ENCODE peak calls at places on chromosomes 5 and 9, in seven cellular contexts. One of them, this sample, is unnamed.

GRCh38 chr5:159211712-159212111 is 2.4 kb upstream of the RNF145 start:
- DNase-seq in GM12878: no peak
- DNase-seq in HCT116: no peak
- DNase-seq in H1: no peak
- DNase-seq in HepG2: no peak
- DNase-seq in SK-N-SH: peak; percentile 27
- DNase-seq in K562: no peak
- DNase-seq in this sample: no peak

GRCh38 chr5:55913396-55914140 is 62.4 kb downstream of the IL31RA start:
- DNase-seq in HepG2: no peak
- DNase-seq in K562: no peak
- DNase-seq in SK-N-SH: no peak
- DNase-seq in HCT116: no peak
- DNase-seq in H1: peak; percentile 23
- DNase-seq in GM12878: no peak
- DNase-seq in this sample: no peak

GRCh38 chr5:143036146-143036927 is 266.2 kb downstream of the ARHGAP26 start:
- DNase-seq in H1: no peak
- DNase-seq in HCT116: no peak
- DNase-seq in K562: no peak
- DNase-seq in SK-N-SH: no peak
- DNase-seq in HepG2: no peak
- DNase-seq in GM12878: no peak
- DNase-seq in this sample: no peak

GRCh38 chr9:107336718-107337360 is 53.8 kb downstream of the RAD23B start:
- DNase-seq in K562: no peak
- DNase-seq in H1: no peak
- DNase-seq in SK-N-SH: no peak
- DNase-seq in GM12878: no peak
- DNase-seq in HCT116: no peak
- DNase-seq in HepG2: no peak
- DNase-seq in this sample: peak; percentile 95

GRCh38 chr5:122942164-122942914 is 94.2 kb downstream of the PPIC start:
- DNase-seq in HCT116: no peak
- DNase-seq in HepG2: no peak
- DNase-seq in SK-N-SH: no peak
- DNase-seq in K562: peak; percentile 56
- DNase-seq in H1: no peak
- DNase-seq in GM12878: no peak
- DNase-seq in this sample: no peak

GRCh38 chr5:172533058-172533398 is 78.7 kb upstream of the SH3PXD2B start:
- DNase-seq in H1: peak; percentile 43
- DNase-seq in HepG2: no peak
- DNase-seq in SK-N-SH: no peak
- DNase-seq in GM12878: no peak
- DNase-seq in HCT116: no peak
- DNase-seq in K562: peak; percentile 39
- DNase-seq in this sample: no peak

GRCh38 chr9:70258692-70259511 is at the start of gene SMC5:
- DNase-seq in HCT116: peak; percentile 82
- DNase-seq in SK-N-SH: peak; percentile 95
- DNase-seq in GM12878: peak; percentile 80
- DNase-seq in K562: peak; percentile 83
- DNase-seq in HepG2: peak; percentile 80
- DNase-seq in H1: peak; percentile 91
- DNase-seq in this sample: peak; percentile 93

GRCh38 chr5:5040712-5041111 is 99.4 kb upstream of the ADAMTS16 start:
- DNase-seq in K562: no peak
- DNase-seq in SK-N-SH: no peak
- DNase-seq in HCT116: no peak
- DNase-seq in H1: no peak
- DNase-seq in GM12878: no peak
- DNase-seq in HepG2: peak; percentile 16
- DNase-seq in this sample: no peak

GRCh38 chr5:124935060-124935459 is 188.6 kb upstream of the ZNF608 start:
- DNase-seq in HCT116: no peak
- DNase-seq in SK-N-SH: no peak
- DNase-seq in HepG2: no peak
- DNase-seq in K562: no peak
- DNase-seq in H1: no peak
- DNase-seq in GM12878: peak; percentile 87
- DNase-seq in this sample: no peak

GRCh38 chr9:126326228-126327015 is at the start of gene MVB12B:
- DNase-seq in K562: peak; percentile 56
- DNase-seq in HepG2: no peak
- DNase-seq in GM12878: no peak
- DNase-seq in H1: no peak
- DNase-seq in HCT116: no peak
- DNase-seq in SK-N-SH: peak; percentile 89
- DNase-seq in this sample: peak; percentile 46

GRCh38 chr5:129135633-129136032 is 41.1 kb downstream of the ISOC1 start:
- DNase-seq in HepG2: peak; percentile 21
- DNase-seq in HCT116: peak; percentile 19
- DNase-seq in H1: no peak
- DNase-seq in K562: peak; percentile 16
- DNase-seq in GM12878: no peak
- DNase-seq in SK-N-SH: no peak
- DNase-seq in this sample: peak; percentile 68
- TF ChIP-seq JUND in HepG2: no peak
- TF ChIP-seq JUND in HCT116: no peak
- TF ChIP-seq JUND in H1: no peak
- TF ChIP-seq JUND in K562: no peak
- TF ChIP-seq JUND in GM12878: no peak
- TF ChIP-seq JUND in SK-N-SH: no peak
- TF ChIP-seq JUND in this sample: no peak

DNA sequence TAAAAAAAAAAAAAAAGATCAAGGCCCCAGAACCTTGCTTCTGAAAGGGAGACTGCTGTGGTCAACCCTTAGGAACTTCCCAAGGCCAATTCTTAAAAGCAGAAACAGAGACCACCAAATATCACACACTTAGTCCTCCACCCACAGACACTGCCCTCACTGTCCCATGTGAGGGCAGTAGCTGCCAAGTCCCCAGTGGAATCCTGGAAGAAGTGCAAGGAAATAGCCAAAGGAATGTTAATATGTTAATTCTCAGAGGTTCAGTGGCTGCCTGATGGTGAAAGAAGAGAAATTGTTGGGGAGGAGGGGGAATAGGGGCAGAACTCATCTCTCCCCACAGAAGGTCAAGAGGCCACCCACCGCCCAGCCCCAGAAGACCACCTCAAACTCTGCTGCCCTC is 23.1 kb downstream of the FSTL4 start:
- DNase-seq in GM12878: no peak
- DNase-seq in H1: no peak
- DNase-seq in SK-N-SH: no peak
- DNase-seq in HCT116: no peak
- DNase-seq in HepG2: no peak
- DNase-seq in K562: no peak
- DNase-seq in this sample: no peak
- TF ChIP-seq JUND in GM12878: no peak
- TF ChIP-seq JUND in H1: no peak
- TF ChIP-seq JUND in SK-N-SH: no peak
- TF ChIP-seq JUND in HCT116: no peak
- TF ChIP-seq JUND in HepG2: no peak
- TF ChIP-seq JUND in K562: no peak
- TF ChIP-seq JUND in this sample: no peak

GRCh38 chr5:97658116-97658900 is 475.3 kb upstream of the RIOK2 start:
- DNase-seq in SK-N-SH: no peak
- DNase-seq in HepG2: no peak
- DNase-seq in HCT116: no peak
- DNase-seq in GM12878: no peak
- DNase-seq in H1: no peak
- DNase-seq in K562: no peak
- DNase-seq in this sample: no peak
- TF ChIP-seq JUND in SK-N-SH: no peak
- TF ChIP-seq JUND in HepG2: no peak
- TF ChIP-seq JUND in HCT116: no peak
- TF ChIP-seq JUND in GM12878: no peak
- TF ChIP-seq JUND in H1: no peak
- TF ChIP-seq JUND in K562: no peak
- TF ChIP-seq JUND in this sample: no peak

DNA sequence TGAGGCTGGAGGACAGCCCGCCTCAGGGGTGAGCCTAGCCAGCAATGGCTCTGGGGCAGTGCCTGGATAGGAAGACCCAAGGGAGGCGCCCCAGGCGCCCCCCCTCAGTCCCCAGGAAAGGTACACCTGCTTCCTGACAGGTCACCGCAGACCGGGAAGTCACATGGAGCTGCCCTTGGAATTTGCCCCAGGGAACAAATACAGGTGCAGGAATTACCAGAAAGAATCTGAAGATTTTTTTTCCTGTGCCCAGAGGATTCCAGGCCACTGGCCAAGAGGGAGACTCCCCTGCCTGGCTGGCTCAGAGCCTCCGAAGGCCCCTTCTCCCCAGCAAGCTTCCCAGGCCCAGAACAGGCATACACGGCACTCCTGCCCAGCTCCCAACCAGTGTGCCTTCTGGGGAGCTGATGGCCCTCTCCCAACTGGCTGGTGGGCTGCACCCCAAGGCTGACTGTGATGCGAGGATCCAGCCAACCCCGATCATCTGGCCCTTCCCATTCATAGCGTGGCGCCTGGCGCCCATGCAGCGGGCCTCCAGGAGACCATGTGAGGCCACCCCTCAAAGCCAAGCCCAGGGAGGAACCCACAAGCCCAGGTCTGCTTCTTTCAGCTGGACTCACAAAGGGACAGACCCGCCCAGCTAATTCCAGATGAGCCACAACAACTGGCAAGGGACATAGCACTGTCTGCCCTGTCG is 2.3 kb downstream of the TPRN start:
- DNase-seq in SK-N-SH: no peak
- DNase-seq in GM12878: no peak
- DNase-seq in K562: no peak
- DNase-seq in HepG2: no peak
- DNase-seq in H1: no peak
- DNase-seq in HCT116: no peak
- DNase-seq in this sample: peak; percentile 98
- TF ChIP-seq JUND in SK-N-SH: no peak
- TF ChIP-seq JUND in GM12878: no peak
- TF ChIP-seq JUND in K562: no peak
- TF ChIP-seq JUND in HepG2: no peak
- TF ChIP-seq JUND in H1: no peak
- TF ChIP-seq JUND in HCT116: no peak
- TF ChIP-seq JUND in this sample: no peak

GRCh38 chr9:134053941-134054761 is 13.7 kb downstream of the BRD3 start:
- DNase-seq in GM12878: no peak
- DNase-seq in SK-N-SH: no peak
- DNase-seq in HepG2: no peak
- DNase-seq in HCT116: no peak
- DNase-seq in K562: no peak
- DNase-seq in H1: no peak
- DNase-seq in this sample: no peak
- TF ChIP-seq JUND in GM12878: no peak
- TF ChIP-seq JUND in SK-N-SH: no peak
- TF ChIP-seq JUND in HepG2: no peak
- TF ChIP-seq JUND in HCT116: no peak
- TF ChIP-seq JUND in K562: no peak
- TF ChIP-seq JUND in H1: no peak
- TF ChIP-seq JUND in this sample: no peak

GRCh38 chr9:81431662-81432061 is 257.7 kb downstream of the TLE1 start:
- DNase-seq in SK-N-SH: no peak
- DNase-seq in HepG2: no peak
- DNase-seq in GM12878: no peak
- DNase-seq in K562: no peak
- DNase-seq in HCT116: no peak
- DNase-seq in H1: no peak
- DNase-seq in this sample: peak; percentile 1
- TF ChIP-seq JUND in SK-N-SH: no peak
- TF ChIP-seq JUND in HepG2: no peak
- TF ChIP-seq JUND in GM12878: no peak
- TF ChIP-seq JUND in K562: no peak
- TF ChIP-seq JUND in HCT116: no peak
- TF ChIP-seq JUND in H1: no peak
- TF ChIP-seq JUND in this sample: no peak

GRCh38 chr5:52868417-52868816 is 80.7 kb downstream of the ITGA1 start:
- DNase-seq in H1: no peak
- DNase-seq in K562: no peak
- DNase-seq in SK-N-SH: no peak
- DNase-seq in HCT116: no peak
- DNase-seq in HepG2: no peak
- DNase-seq in GM12878: no peak
- DNase-seq in this sample: no peak
- TF ChIP-seq JUND in H1: no peak
- TF ChIP-seq JUND in K562: no peak
- TF ChIP-seq JUND in SK-N-SH: no peak
- TF ChIP-seq JUND in HCT116: no peak
- TF ChIP-seq JUND in HepG2: no peak
- TF ChIP-seq JUND in GM12878: no peak
- TF ChIP-seq JUND in this sample: no peak

GRCh38 chr9:122978586-122978985 is 37.8 kb downstream of the RABGAP1 start:
- DNase-seq in HepG2: no peak
- DNase-seq in K562: no peak
- DNase-seq in HCT116: no peak
- DNase-seq in H1: no peak
- DNase-seq in SK-N-SH: no peak
- DNase-seq in GM12878: no peak
- DNase-seq in this sample: no peak
- TF ChIP-seq JUND in HepG2: no peak
- TF ChIP-seq JUND in K562: no peak
- TF ChIP-seq JUND in HCT116: no peak
- TF ChIP-seq JUND in H1: no peak
- TF ChIP-seq JUND in SK-N-SH: no peak
- TF ChIP-seq JUND in GM12878: no peak
- TF ChIP-seq JUND in this sample: no peak

GRCh38 chr9:385818-386398 is 171.2 kb downstream of the DOCK8 start:
- DNase-seq in HCT116: peak; percentile 52
- DNase-seq in SK-N-SH: peak; percentile 34
- DNase-seq in H1: peak; percentile 65
- DNase-seq in K562: peak; percentile 32
- DNase-seq in HepG2: peak; percentile 44
- DNase-seq in GM12878: no peak
- DNase-seq in this sample: peak; percentile 79
- TF ChIP-seq JUND in HCT116: no peak
- TF ChIP-seq JUND in SK-N-SH: no peak
- TF ChIP-seq JUND in H1: no peak
- TF ChIP-seq JUND in K562: no peak
- TF ChIP-seq JUND in HepG2: no peak
- TF ChIP-seq JUND in GM12878: no peak
- TF ChIP-seq JUND in this sample: no peak